ENCODE peak calls at places on chromosomes 6 and 20, in four cellular contexts. W is H1, I is K562, Q is HepG2. X is an unnamed sample.

GRCh38 chr6:73566954-73567591 is 46.2 kb upstream of the EEF1A1 start:
- DNase-seq in W (no peak), I (peak; percentile 31), Q (peak; percentile 96), X (peak; percentile 74)

GRCh38 chr6:219641-220198 is 72.6 kb upstream of the DUSP22 start:
- DNase-seq in W (no peak), I (peak; percentile 55), Q (peak; percentile 71), X (no peak)

GRCh38 chr6:50714487-50715379 is 1.4 kb downstream of the TFAP2D start:
- DNase-seq in W (peak; percentile 82), I (no peak), Q (no peak), X (no peak)

GRCh38 chr6:52361945-52362442 is at the start of gene PAQR8:
- DNase-seq in W (peak; percentile 79), I (peak; percentile 97), Q (no peak), X (peak; percentile 66)

GRCh38 chr6:195861-196360 is 96.4 kb upstream of the DUSP22 start:
- DNase-seq in W (no peak), I (no peak), Q (no peak), X (no peak)

GRCh38 chr6:146700078-146700686 is 101.4 kb downstream of the ADGB start:
- DNase-seq in W (no peak), I (peak; percentile 80), Q (peak; percentile 84), X (peak; percentile 13)

GRCh38 chr6:162856885-162857284 is 129.1 kb downstream of the PACRG start:
- DNase-seq in W (no peak), I (no peak), Q (peak; percentile 64), X (peak; percentile 43)

GRCh38 chr6:155389130-155389529 is 66.5 kb downstream of the NOX3 start:
- DNase-seq in W (no peak), I (no peak), Q (no peak), X (no peak)

GRCh38 chr6:70124443-70124842 is 178.4 kb downstream of the COL9A1 start:
- DNase-seq in W (no peak), I (no peak), Q (no peak), X (no peak)

GRCh38 chr20:1033751-1034419 is 31.8 kb upstream of the RSPO4 start:
- DNase-seq in W (no peak), I (peak; percentile 21), Q (no peak), X (no peak)

GRCh38 chr6:21479140-21479539 is 114.4 kb upstream of the SOX4 start:
- DNase-seq in W (no peak), I (no peak), Q (no peak), X (no peak)

GRCh38 chr6:815348-815738 is 122.4 kb upstream of the EXOC2 start:
- DNase-seq in W (no peak), I (peak; percentile 27), Q (peak; percentile 19), X (no peak)

GRCh38 chr6:25359191-25359861 is 80.2 kb downstream of the CARMIL1 start:
- DNase-seq in W (no peak), I (no peak), Q (no peak), X (no peak)

GRCh38 chr6:100946711-100947110 is 65.6 kb upstream of the ASCC3 start:
- DNase-seq in W (no peak), I (no peak), Q (no peak), X (no peak)

GRCh38 chr20:33460711-33461110 is 17.1 kb upstream of the SNTA1 start:
- DNase-seq in W (no peak), I (no peak), Q (no peak), X (no peak)

GRCh38 chr6:170188571-170189001 is 102.3 kb downstream of the DLL1 start:
- DNase-seq in W (peak; percentile 28), I (no peak), Q (no peak), X (no peak)

GRCh38 chr6:170189236-170189635 is 101.6 kb downstream of the DLL1 start:
- DNase-seq in W (peak; percentile 24), I (no peak), Q (no peak), X (no peak)

GRCh38 chr6:170192905-170193304 is 98.0 kb downstream of the DLL1 start:
- DNase-seq in W (no peak), I (no peak), Q (no peak), X (no peak)

GRCh38 chr6:170190046-170190445 is 100.8 kb downstream of the DLL1 start:
- DNase-seq in W (no peak), I (no peak), Q (no peak), X (no peak)

GRCh38 chr6:170193326-170193821 is 97.5 kb downstream of the DLL1 start:
- DNase-seq in W (no peak), I (no peak), Q (no peak), X (no peak)
- TF ChIP-seq RNF2 in W (no peak), I (no peak), Q (no peak), X (no peak)

DNA sequence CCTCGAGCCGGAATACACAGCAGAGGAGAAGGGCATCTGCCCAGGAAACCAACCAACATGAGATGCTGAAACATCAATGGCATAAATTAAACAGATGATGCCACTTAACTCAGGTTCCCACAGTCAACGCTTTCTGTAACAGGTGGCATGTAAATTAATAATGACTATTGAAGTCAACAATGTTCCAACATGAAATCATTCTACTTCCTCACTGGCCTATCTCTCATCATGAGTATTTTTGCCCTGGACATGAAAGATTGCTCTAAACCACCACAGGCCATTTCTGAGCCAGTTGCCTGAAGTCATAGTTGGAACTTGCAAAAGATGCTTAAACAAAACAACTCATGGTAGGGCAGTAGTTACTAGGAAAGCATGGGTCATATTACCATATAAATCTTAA is 397.9 kb upstream of the JARID2 start:
- DNase-seq in W (no peak), I (no peak), Q (no peak), X (no peak)
- TF ChIP-seq CEBPB in W (no peak), I (no peak), Q (no peak), X (no peak)

DNA sequence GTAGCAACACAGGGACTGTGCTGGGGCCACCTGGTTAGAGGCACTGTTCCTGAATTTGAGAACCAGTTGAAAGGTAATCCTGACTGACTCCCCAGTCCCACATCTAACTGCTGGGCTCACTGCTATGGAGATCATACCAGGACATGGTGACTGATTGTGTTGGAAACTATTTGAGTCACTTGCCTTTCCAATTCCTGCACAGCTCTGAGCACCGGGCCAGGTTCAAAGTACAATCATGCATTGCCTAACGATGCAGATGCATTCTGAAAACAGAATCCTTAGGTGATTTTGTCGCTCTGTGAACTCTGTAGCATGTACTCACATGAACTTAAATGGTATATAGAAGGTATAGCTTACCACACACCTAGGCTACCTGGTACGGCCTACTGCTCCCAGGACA is 215.3 kb downstream of the BMP7 start:
- DNase-seq in W (no peak), I (no peak), Q (peak; percentile 76), X (no peak)
- H3K4me2 ChIP-seq in W (no peak overlapping the region), I (no peak overlapping the region), Q (no peak overlapping the region), X (no peak overlapping the region)

GRCh38 chr6:138182939-138183791 is 21.4 kb downstream of the ARFGEF3 start:
- DNase-seq in W (peak; percentile 55), I (no peak), Q (no peak), X (no peak)
- TF ChIP-seq RNF2 in W (no peak), I (no peak), Q (no peak), X (no peak)

DNA sequence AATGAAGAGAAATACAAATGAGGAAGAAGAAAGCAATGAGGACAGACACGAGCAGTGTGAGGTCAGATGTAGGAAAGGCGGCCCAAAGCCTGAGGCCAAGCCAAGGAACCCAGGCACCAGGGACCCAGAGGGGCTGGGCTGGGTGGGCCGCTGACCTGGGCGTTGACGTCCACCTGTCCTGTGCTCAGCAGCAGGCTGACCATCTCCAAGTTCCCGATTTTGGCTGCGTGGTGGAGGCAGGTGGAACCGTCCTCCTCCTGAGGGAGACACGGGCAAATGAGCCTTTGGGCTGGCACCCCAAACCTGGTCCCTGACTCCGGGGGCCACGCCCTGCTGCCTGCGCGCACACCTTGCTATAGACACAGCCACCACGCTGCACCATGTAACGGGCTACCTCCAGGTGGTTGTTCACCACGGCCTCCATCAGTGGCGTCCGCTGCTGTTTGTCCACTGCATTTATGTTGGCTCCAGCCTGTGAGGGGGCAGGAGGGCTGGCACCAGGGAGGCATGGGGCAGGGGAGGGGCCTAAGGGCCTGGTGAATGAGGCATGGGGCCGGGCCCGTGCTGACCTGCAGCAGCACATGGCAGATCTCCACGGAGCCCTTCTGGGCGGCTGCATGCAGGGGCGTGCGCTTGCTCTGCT is 7.8 kb upstream of the SLC44A4 start:
- DNase-seq in W (no peak), I (no peak), Q (no peak), X (no peak)
- TF ChIP-seq CEBPB in W (no peak), I (no peak), Q (no peak), X (no peak)

GRCh38 chr20:53865905-53866786 is 204.2 kb downstream of the BCAS1 start:
- DNase-seq in W (no peak), I (no peak), Q (peak; percentile 59), X (peak; percentile 81)
- H3K4me2 ChIP-seq in W (peak overlapping the region; percentile 41), I (peak overlapping the region; percentile 23), Q (peak overlapping the region; percentile 85), X (peak overlapping the region; percentile 83)

X was measured in A549.